ENCODE peak calls at places on chromosomes 6 and 20, in six cellular contexts. One of them, this sample, is unnamed.
A peak's percentile ranks its signal among the peaks of the same experiment; 100 is the strongest.

GRCh38 chr6:131290955-131291354 is 155.7 kb downstream of the AKAP7 start:
- DNase-seq in C1 segment of cervical spinal cord: no peak
- DNase-seq in nephron progenitor cell: no peak
- DNase-seq in bronchial epithelial cell: peak; percentile 75
- DNase-seq in psoas muscle: no peak
- DNase-seq in astrocyte of the hippocampus: no peak
- DNase-seq in this sample: no peak

GRCh38 chr20:58921564-58921963 is 59.5 kb upstream of the NELFCD start:
- DNase-seq in psoas muscle: no peak
- DNase-seq in nephron progenitor cell: no peak
- DNase-seq in C1 segment of cervical spinal cord: no peak
- DNase-seq in astrocyte of the hippocampus: no peak
- DNase-seq in bronchial epithelial cell: no peak
- DNase-seq in this sample: no peak

GRCh38 chr6:37663016-37663810 is 34.5 kb downstream of the MDGA1 start:
- DNase-seq in astrocyte of the hippocampus: peak; percentile 78
- DNase-seq in C1 segment of cervical spinal cord: no peak
- DNase-seq in bronchial epithelial cell: no peak
- DNase-seq in nephron progenitor cell: no peak
- DNase-seq in psoas muscle: peak; percentile 65
- DNase-seq in this sample: no peak

GRCh38 chr6:166559211-166559610 is 27.3 kb downstream of the RAMACL start:
- DNase-seq in nephron progenitor cell: no peak
- DNase-seq in C1 segment of cervical spinal cord: no peak
- DNase-seq in astrocyte of the hippocampus: no peak
- DNase-seq in bronchial epithelial cell: peak; percentile 92
- DNase-seq in psoas muscle: no peak
- DNase-seq in this sample: no peak

GRCh38 chr6:87791982-87792381 is 89.9 kb upstream of the AKIRIN2 start:
- DNase-seq in C1 segment of cervical spinal cord: no peak
- DNase-seq in astrocyte of the hippocampus: peak; percentile 10
- DNase-seq in psoas muscle: no peak
- DNase-seq in bronchial epithelial cell: no peak
- DNase-seq in nephron progenitor cell: no peak
- DNase-seq in this sample: no peak

GRCh38 chr6:166955865-166956443 is 396 bp downstream of the RNASET2 start:
- DNase-seq in astrocyte of the hippocampus: no peak
- DNase-seq in psoas muscle: peak; percentile 62
- DNase-seq in C1 segment of cervical spinal cord: no peak
- DNase-seq in nephron progenitor cell: no peak
- DNase-seq in bronchial epithelial cell: peak; percentile 16
- DNase-seq in this sample: no peak

GRCh38 chr6:144911322-144911721 is 626.2 kb downstream of the UTRN start:
- DNase-seq in C1 segment of cervical spinal cord: no peak
- DNase-seq in astrocyte of the hippocampus: no peak
- DNase-seq in bronchial epithelial cell: no peak
- DNase-seq in psoas muscle: no peak
- DNase-seq in nephron progenitor cell: no peak
- DNase-seq in this sample: no peak

GRCh38 chr6:24307881-24308280 is 50.0 kb downstream of the DCDC2 start:
- DNase-seq in nephron progenitor cell: no peak
- DNase-seq in C1 segment of cervical spinal cord: no peak
- DNase-seq in bronchial epithelial cell: no peak
- DNase-seq in psoas muscle: no peak
- DNase-seq in astrocyte of the hippocampus: no peak
- DNase-seq in this sample: no peak

GRCh38 chr20:1215386-1216170 is 10.3 kb upstream of the RAD21L1 start:
- DNase-seq in nephron progenitor cell: no peak
- DNase-seq in C1 segment of cervical spinal cord: no peak
- DNase-seq in psoas muscle: no peak
- DNase-seq in astrocyte of the hippocampus: no peak
- DNase-seq in bronchial epithelial cell: no peak
- DNase-seq in this sample: no peak